ENCODE peak calls at places on chromosome 2, in seven cellular contexts. L is stimulated activated CD4-positive, alpha-beta T cell treated with anti-CD3 and anti-CD28 coated beads, Interleukin-1b, Interleukin-23, amount 100 ng/mL, for 4 hours; E is stromal cell of bone marrow; W is GM13976; P is C1 segment of cervical spinal cord; F is effector memory CD4-positive, alpha-beta T cell; M is activated CD4-positive, alpha-beta T cell treated with anti-CD3 and anti-CD28 coated beads, Interleukin-2, amount 10 ng/mL, durations not matched to agents 7 days and 5 days. R is an unnamed sample.

GRCh38 chr2:506866-507265 is 170.3 kb downstream of the TMEM18 start:
- DNase-seq in L (no peak), E (no peak), W (no peak), P (no peak), F (no peak), M (no peak), R (no peak)

GRCh38 chr2:216775043-216775453 is 79.7 kb upstream of the IGFBP5 start:
- DNase-seq in L (no peak), E (peak), W (no peak), P (peak), F (no peak), M (no peak), R (no peak)

GRCh38 chr2:65834657-65835056 is 402.3 kb upstream of the SPRED2 start:
- DNase-seq in L (no peak), E (no peak), W (no peak), P (no peak), F (no peak), M (no peak), R (no peak)

GRCh38 chr2:23617167-23617787 is 232.3 kb downstream of the KLHL29 start:
- DNase-seq in L (no peak), E (peak), W (no peak), P (peak), F (no peak), M (no peak), R (no peak)

GRCh38 chr2:47566207-47566858 is 163.4 kb downstream of the MSH2 start:
- DNase-seq in L (no peak), E (no peak), W (no peak), P (no peak), F (no peak), M (no peak), R (no peak)

GRCh38 chr2:74576830-74577229 is 22.3 kb downstream of the DOK1 start:
- DNase-seq in L (no peak), E (peak), W (no peak), P (peak), F (no peak), M (no peak), R (no peak)

GRCh38 chr2:204967199-204967995 is 422.1 kb downstream of the PARD3B start:
- DNase-seq in L (no peak), E (no peak), W (no peak), P (no peak), F (peak), M (peak), R (peak)

GRCh38 chr2:189233527-189233926 is 54.0 kb upstream of the COL5A2 start:
- DNase-seq in L (no peak), E (no peak), W (no peak), P (no peak), F (no peak), M (no peak), R (no peak)

GRCh38 chr2:191178066-191178701 is 27.4 kb upstream of the STAT4 start:
- DNase-seq in L (no peak), E (no peak), W (no peak), P (no peak), F (no peak), M (no peak), R (no peak)

GRCh38 chr2:69642709-69643601 is 584 bp downstream of the AAK1 start:
- DNase-seq in L (peak), E (peak), W (peak), P (peak), F (peak), M (peak), R (no peak)

GRCh38 chr2:223313101-223313500 is 261.1 kb downstream of the KCNE4 start:
- DNase-seq in L (no peak), E (no peak), W (no peak), P (no peak), F (no peak), M (no peak), R (no peak)

GRCh38 chr2:17646096-17646554 is 105.6 kb downstream of the VSNL1 start:
- DNase-seq in L (no peak), E (peak), W (peak), P (no peak), F (no peak), M (peak), R (peak)

GRCh38 chr2:37377187-37377532 is 32.7 kb downstream of the QPCT start:
- DNase-seq in L (no peak), E (no peak), W (no peak), P (no peak), F (no peak), M (peak), R (peak)

GRCh38 chr2:119674711-119675500 is 4.1 kb upstream of the TMEM177 start:
- DNase-seq in L (no peak), E (no peak), W (no peak), P (no peak), F (no peak), M (no peak), R (no peak)

GRCh38 chr2:42980764-42981416 is 188.5 kb upstream of the HAAO start:
- DNase-seq in L (no peak), E (no peak), W (no peak), P (no peak), F (no peak), M (no peak), R (no peak)

GRCh38 chr2:9737053-9737875 is 106.0 kb upstream of the TAF1B start:
- DNase-seq in L (no peak), E (no peak), W (peak), P (no peak), F (no peak), M (peak), R (no peak)

GRCh38 chr2:197159681-197160211 is 150.8 kb downstream of the ANKRD44 start:
- DNase-seq in L (no peak), E (peak), W (no peak), P (no peak), F (peak), M (no peak), R (peak)

GRCh38 chr2:54298511-54298910 is 42.5 kb upstream of the TSPYL6 start:
- DNase-seq in L (no peak), E (no peak), W (no peak), P (no peak), F (no peak), M (no peak), R (no peak)

GRCh38 chr2:96195410-96196071 is 13.1 kb downstream of the STARD7 start:
- DNase-seq in L (no peak), E (no peak), W (no peak), P (no peak), F (no peak), M (no peak), R (no peak)

GRCh38 chr2:237693281-237694039 is 66.1 kb downstream of the LRRFIP1 start:
- DNase-seq in L (no peak), E (no peak), W (no peak), P (no peak), F (no peak), M (no peak), R (no peak)

GRCh38 chr2:192049362-192049761 is 145.4 kb downstream of the TMEFF2 start:
- DNase-seq in L (no peak), E (no peak), W (no peak), P (no peak), F (no peak), M (no peak), R (no peak)

GRCh38 chr2:134021830-134022524 is 231.9 kb upstream of the MGAT5 start:
- DNase-seq in L (no peak), E (no peak), W (peak), P (no peak), F (no peak), M (no peak), R (no peak)

GRCh38 chr2:46297546-46298271 is 502 bp downstream of the EPAS1 start:
- DNase-seq in L (peak), E (no peak), W (peak), P (no peak), F (peak), M (peak), R (peak)

GRCh38 chr2:29110916-29111315 is 4.3 kb upstream of the CLIP4 start:
- DNase-seq in L (no peak), E (no peak), W (peak), P (no peak), F (no peak), M (no peak), R (no peak)

GRCh38 chr2:104945866-104946265 is 92.0 kb downstream of the POU3F3 start:
- DNase-seq in L (no peak), E (no peak), W (no peak), P (peak), F (no peak), M (no peak), R (no peak)

GRCh38 chr2:101578671-101579070 is 103.8 kb upstream of the RFX8 start:
- DNase-seq in L (no peak), E (no peak), W (no peak), P (no peak), F (no peak), M (no peak), R (no peak)

GRCh38 chr2:133266075-133266925 is 302.0 kb downstream of the NCKAP5 start:
- DNase-seq in L (no peak), E (no peak), W (peak), P (no peak), F (no peak), M (no peak), R (no peak)

GRCh38 chr2:200677161-200677560 is 91.3 kb downstream of the AOX1 start:
- DNase-seq in L (no peak), E (no peak), W (no peak), P (no peak), F (no peak), M (no peak), R (no peak)